ENCODE peak calls at places on chromosomes 6 and 20, in six cellular contexts. D, E, G, Y, A and P are unnamed samples. For H3K9me3, the result is how much of the 10 kb centered on the place peaks cover.

GRCh38 chr6:8193541-8193940 is 91.2 kb upstream of the EEF1E1 start:
- DNase-seq in D (no peak), E (no peak), G (no peak), Y (no peak), A (no peak), P (no peak)

GRCh38 chr6:41039060-41039998 is at the start of gene UNC5CL:
- DNase-seq in D (no peak), E (peak), G (no peak), Y (peak), A (peak), P (peak)

GRCh38 chr6:161198176-161198575 is 75.7 kb downstream of the AGPAT4 start:
- DNase-seq in D (no peak), E (no peak), G (no peak), Y (no peak), A (no peak), P (no peak)

GRCh38 chr6:51386347-51386836 is 567.7 kb downstream of the TFAP2B start:
- DNase-seq in D (no peak), E (no peak), G (no peak), Y (no peak), A (no peak), P (no peak)

GRCh38 chr6:140441256-140441655 is 1066.8 kb upstream of the CITED2 start:
- DNase-seq in D (peak), E (peak), G (no peak), Y (peak), A (no peak), P (peak)

GRCh38 chr6:16318538-16318937 is 80.2 kb downstream of the GMPR start:
- DNase-seq in D (no peak), E (no peak), G (no peak), Y (no peak), A (no peak), P (no peak)

GRCh38 chr6:37741757-37742400 is 44.2 kb upstream of the MDGA1 start:
- DNase-seq in D (no peak), E (peak), G (no peak), Y (peak), A (peak), P (no peak)

GRCh38 chr6:151723152-151723551 is 84.3 kb upstream of the ESR1 start:
- DNase-seq in D (no peak), E (no peak), G (no peak), Y (no peak), A (no peak), P (no peak)

GRCh38 chr6:27144740-27145079 is 102.8 kb upstream of the PRSS16 start:
- DNase-seq in D (no peak), E (no peak), G (no peak), Y (no peak), A (no peak), P (no peak)

GRCh38 chr6:116405663-116406329 is 35.0 kb downstream of the DSE start:
- DNase-seq in D (no peak), E (no peak), G (no peak), Y (no peak), A (no peak), P (no peak)

GRCh38 chr20:45306431-45306982 is at the start of gene RBPJL:
- DNase-seq in D (no peak), E (peak), G (no peak), Y (no peak), A (no peak), P (no peak)

GRCh38 chr6:165119231-165120020 is 190.0 kb downstream of the C6orf118 start:
- DNase-seq in D (no peak), E (no peak), G (no peak), Y (no peak), A (no peak), P (no peak)

GRCh38 chr6:101226677-101227135 is 166.8 kb upstream of the GRIK2 start:
- DNase-seq in D (no peak), E (no peak), G (no peak), Y (no peak), A (peak), P (no peak)

GRCh38 chr6:15553031-15553430 is 109.8 kb downstream of the DTNBP1 start:
- DNase-seq in D (no peak), E (no peak), G (no peak), Y (no peak), A (no peak), P (no peak)

GRCh38 chr20:29743101-29743931 is 1514.1 kb upstream of the DEFB115 start:
- DNase-seq in D (no peak), E (no peak), G (no peak), Y (no peak), A (no peak), P (no peak)

GRCh38 chr20:32961956-32962517 is 42.2 kb downstream of the SUN5 start:
- DNase-seq in D (peak), E (no peak), G (no peak), Y (no peak), A (no peak), P (no peak)

GRCh38 chr6:31727717-31728671 is 1.1 kb downstream of the DDAH2 start:
- DNase-seq in D (peak), E (no peak), G (no peak), Y (no peak), A (no peak), P (no peak)

GRCh38 chr20:23340524-23340923 is 10.1 kb upstream of the NXT1 start:
- DNase-seq in D (peak), E (no peak), G (peak), Y (peak), A (peak), P (peak)

GRCh38 chr6:145483191-145483996 is 251.9 kb downstream of the EPM2A start:
- DNase-seq in D (no peak), E (no peak), G (no peak), Y (no peak), A (peak), P (no peak)

GRCh38 chr6:106556368-106556960 is 72.8 kb downstream of the RTN4IP1 start:
- DNase-seq in D (no peak), E (no peak), G (no peak), Y (no peak), A (no peak), P (no peak)

GRCh38 chr6:8110725-8111124 is 8.4 kb upstream of the EEF1E1 start:
- DNase-seq in D (no peak), E (no peak), G (no peak), Y (no peak), A (no peak), P (no peak)

GRCh38 chr6:31729979-31730630 is 1.0 kb upstream of the DDAH2 start:
- DNase-seq in D (peak), E (peak), G (peak), Y (peak), A (peak), P (peak)

GRCh38 chr6:138400326-138400725 is 3.7 kb upstream of the HEBP2 start:
- DNase-seq in D (no peak), E (no peak), G (no peak), Y (no peak), A (no peak), P (no peak)

GRCh38 chr6:133761706-133762105 is 127.2 kb upstream of the TCF21 start:
- DNase-seq in D (no peak), E (no peak), G (no peak), Y (no peak), A (no peak), P (no peak)

GRCh38 chr6:154460306-154461071 is 50.0 kb downstream of the CNKSR3 start:
- DNase-seq in D (no peak), E (no peak), G (no peak), Y (no peak), A (no peak), P (no peak)

GRCh38 chr6:34159844-34160243 is 14.0 kb upstream of the GRM4 start:
- DNase-seq in D (no peak), E (no peak), G (no peak), Y (no peak), A (no peak), P (no peak)

GRCh38 chr20:60484316-60484715 is 526.1 kb downstream of the CDH26 start:
- DNase-seq in D (no peak), E (no peak), G (no peak), Y (no peak), A (no peak), P (no peak)
- H3K9me3 ChIP-seq in D (under half), E (under half), G (under half), Y (under half), A (under half), P (under half)

GRCh38 chr20:35279040-35279439 is 1.1 kb upstream of the MMP24OS start:
- DNase-seq in D (no peak), E (no peak), G (no peak), Y (peak), A (no peak), P (peak)
- H3K27ac ChIP-seq in D (peak), E (peak), G (peak), Y (peak), A (no peak), P (peak)

GRCh38 chr20:34515484-34516037 is 661 bp upstream of the DYNLRB1 start:
- DNase-seq in D (peak), E (peak), G (peak), Y (peak), A (no peak), P (peak)
- TF ChIP-seq POLR2A in D (no peak), E (no peak), G (no peak), Y (no peak), A (no peak), P (no peak)

GRCh38 chr6:168272379-168273011 is 47.1 kb downstream of the DACT2 start:
- DNase-seq in D (no peak), E (no peak), G (peak), Y (no peak), A (no peak), P (no peak)
- H3K9me3 ChIP-seq in D (under half), E (under half), G (under half), Y (under half), A (under half), P (under half)

DNA sequence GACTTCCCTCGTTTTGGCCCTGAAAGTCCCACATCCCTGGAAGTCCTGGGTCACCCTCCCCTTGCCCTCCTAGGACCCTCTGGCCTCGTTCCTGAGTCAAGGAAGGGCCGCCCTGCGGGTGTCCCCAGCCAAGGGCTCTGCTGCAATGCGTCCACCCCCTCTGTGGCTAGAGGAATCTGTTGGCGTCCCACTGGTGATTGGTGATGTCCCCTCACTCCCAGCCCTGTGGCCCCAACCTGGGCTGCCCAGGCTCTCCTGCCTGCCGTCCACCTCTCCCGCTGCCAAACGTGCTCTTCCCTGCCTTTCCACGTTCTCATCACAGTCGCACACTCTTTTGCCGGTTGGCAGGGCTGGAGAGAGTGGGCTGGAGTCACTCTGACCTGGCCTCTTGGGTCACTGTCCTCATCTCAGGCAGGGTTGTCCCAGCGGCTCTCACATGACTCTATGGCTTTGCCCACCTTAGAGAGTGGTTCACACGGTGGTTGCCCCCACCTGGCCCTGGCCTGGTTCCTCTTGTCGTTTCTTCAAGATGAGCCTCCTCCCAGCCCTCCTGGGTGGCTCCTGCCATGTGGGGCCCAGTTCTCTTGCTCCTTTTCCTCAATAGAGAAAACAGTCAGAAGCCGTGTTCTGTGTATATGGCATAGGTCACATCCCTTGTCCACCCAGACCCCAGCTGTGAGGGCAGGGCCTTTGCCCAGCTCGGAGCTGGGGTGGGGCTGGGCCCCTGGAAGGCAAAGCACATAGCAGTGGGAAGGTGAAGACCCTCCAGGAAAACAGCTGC is 100.9 kb downstream of the TMEM242 start:
- DNase-seq in D (no peak), E (peak), G (peak), Y (no peak), A (no peak), P (no peak)
- H3K27ac ChIP-seq in D (no peak), E (no peak), G (no peak), Y (no peak), A (no peak), P (no peak)

GRCh38 chr6:19836799-19837510 is at the start of gene ID4:
- DNase-seq in D (peak), E (peak), G (peak), Y (peak), A (peak), P (peak)
- TF ChIP-seq POLR2A in D (peak), E (peak), G (peak), Y (peak), A (peak), P (peak)